ENCODE peak calls at places on chromosomes 7 and 10, in four cellular contexts. I is stomach, Z is sciatic nerve, P is NCI-H2029 treated with DMSO at 0.1 percent for 48 hours. A is an unnamed sample.

GRCh38 chr10:75408911-75409885 is 7.6 kb upstream of the ZNF503 start:
- DNase-seq in I (peak; percentile 81), Z (peak; percentile 87), P (no peak), A (no peak)

GRCh38 chr7:105136221-105136620 is 122.2 kb downstream of the KMT2E start:
- DNase-seq in I (no peak), Z (no peak), P (no peak), A (no peak)

GRCh38 chr10:80471009-80471408 is 16.9 kb downstream of the TSPAN14 start:
- DNase-seq in I (no peak), Z (peak; percentile 30), P (no peak), A (no peak)

GRCh38 chr7:33743594-33743993 is 161.7 kb upstream of the BMPER start:
- DNase-seq in I (no peak), Z (no peak), P (no peak), A (no peak)

GRCh38 chr10:48522011-48522765 is 82.7 kb downstream of the ARHGAP22 start:
- DNase-seq in I (peak; percentile 11), Z (peak; percentile 59), P (no peak), A (no peak)

GRCh38 chr7:97868314-97868713 is 3.9 kb downstream of the ASNS start:
- DNase-seq in I (no peak), Z (no peak), P (no peak), A (no peak)

GRCh38 chr7:141737118-141737835 is 881 bp upstream of the SSBP1 start:
- DNase-seq in I (peak; percentile 30), Z (no peak), P (no peak), A (peak; percentile 33)

GRCh38 chr10:88152720-88153119 is 289.3 kb downstream of the PTEN start:
- DNase-seq in I (no peak), Z (no peak), P (no peak), A (no peak)

GRCh38 chr10:91683976-91684375 is 51.1 kb upstream of the PPP1R3C start:
- DNase-seq in I (no peak), Z (no peak), P (no peak), A (no peak)

A was measured in SHP77 treated with DMSO at 0.1 percent for 48 hours.